ENCODE peak calls at places on chromosomes 12 and 14, in four cellular contexts. Y, P, M and S are unnamed samples. For H3K4me1, the result is how much of the 10 kb centered on the place peaks cover.

GRCh38 chr14:73463411-73463810 is 5.1 kb upstream of the NUMB start:
- DNase-seq in Y (peak), P (peak), M (peak), S (peak)

GRCh38 chr14:81401420-81402122 is 1.4 kb upstream of the STON2 start:
- DNase-seq in Y (no peak), P (no peak), M (no peak), S (no peak)

GRCh38 chr14:98721061-98721460 is 550.9 kb downstream of the BCL11B start:
- DNase-seq in Y (no peak), P (no peak), M (no peak), S (no peak)

GRCh38 chr12:19435831-19436497 is 3.3 kb upstream of the AEBP2 start:
- DNase-seq in Y (no peak), P (no peak), M (no peak), S (no peak)

GRCh38 chr12:108414021-108414420 is 74.9 kb upstream of the CMKLR1 start:
- DNase-seq in Y (no peak), P (no peak), M (no peak), S (no peak)

GRCh38 chr12:123089631-123090353 is 61.1 kb downstream of the PITPNM2 start:
- DNase-seq in Y (no peak), P (no peak), M (no peak), S (no peak)

GRCh38 chr12:49673446-49674317 is 33.5 kb downstream of the FMNL3 start:
- DNase-seq in Y (peak), P (peak), M (peak), S (peak)

GRCh38 chr14:100902792-100903191 is 730 bp downstream of the RTL1 start:
- DNase-seq in Y (no peak), P (no peak), M (no peak), S (no peak)

GRCh38 chr14:51862171-51862838 is 1.9 kb downstream of the GNG2 start:
- DNase-seq in Y (no peak), P (no peak), M (no peak), S (no peak)

GRCh38 chr12:127761880-127762279 is 505.1 kb upstream of the TMEM132C start:
- DNase-seq in Y (peak), P (no peak), M (no peak), S (no peak)

GRCh38 chr14:84071061-84071460 is 1458.9 kb upstream of the FLRT2 start:
- DNase-seq in Y (no peak), P (no peak), M (no peak), S (no peak)

GRCh38 chr14:99635116-99635515 is 9.8 kb upstream of the HHIPL1 start:
- DNase-seq in Y (no peak), P (no peak), M (no peak), S (no peak)

GRCh38 chr14:72962829-72963312 is 36.6 kb downstream of the DCAF4 start:
- DNase-seq in Y (no peak), P (no peak), M (no peak), S (no peak)

GRCh38 chr12:11228268-11228879 is 41.1 kb downstream of the PRB3 start:
- DNase-seq in Y (no peak), P (no peak), M (no peak), S (no peak)

GRCh38 chr12:132538336-132539015 is 48.5 kb downstream of the FBRSL1 start:
- DNase-seq in Y (no peak), P (no peak), M (no peak), S (no peak)

GRCh38 chr12:130137141-130138018 is 24.9 kb upstream of the FZD10 start:
- DNase-seq in Y (no peak), P (no peak), M (no peak), S (no peak)

GRCh38 chr12:24109381-24110039 is 160.0 kb upstream of the SOX5 start:
- DNase-seq in Y (no peak), P (no peak), M (no peak), S (no peak)

GRCh38 chr14:87799400-87799799 is 193.6 kb downstream of the GALC start:
- DNase-seq in Y (no peak), P (no peak), M (no peak), S (no peak)

GRCh38 chr14:73209943-73210342 is 27.4 kb upstream of the PAPLN start:
- DNase-seq in Y (no peak), P (no peak), M (no peak), S (no peak)

GRCh38 chr12:97404093-97404492 is 58.5 kb upstream of the RMST start:
- DNase-seq in Y (no peak), P (no peak), M (no peak), S (no peak)

GRCh38 chr14:101109347-101109638 is 205.8 kb upstream of the RTL1 start:
- DNase-seq in Y (no peak), P (peak), M (no peak), S (no peak)

GRCh38 chr12:2759733-2760132 is 35.0 kb upstream of the FKBP4 start:
- DNase-seq in Y (no peak), P (no peak), M (no peak), S (no peak)

GRCh38 chr12:119594772-119595445 is 1.3 kb downstream of the TMEM233 start:
- DNase-seq in Y (no peak), P (no peak), M (peak), S (peak)

GRCh38 chr14:95467657-95468056 is 48.8 kb downstream of the SYNE3 start:
- DNase-seq in Y (no peak), P (no peak), M (no peak), S (no peak)

GRCh38 chr14:95465936-95466335 is 50.5 kb downstream of the SYNE3 start:
- DNase-seq in Y (no peak), P (no peak), M (no peak), S (no peak)

GRCh38 chr14:95468416-95469133 is 47.9 kb downstream of the SYNE3 start:
- DNase-seq in Y (no peak), P (no peak), M (no peak), S (no peak)

GRCh38 chr14:95466506-95466905 is 49.9 kb downstream of the SYNE3 start:
- DNase-seq in Y (no peak), P (no peak), M (no peak), S (no peak)

DNA sequence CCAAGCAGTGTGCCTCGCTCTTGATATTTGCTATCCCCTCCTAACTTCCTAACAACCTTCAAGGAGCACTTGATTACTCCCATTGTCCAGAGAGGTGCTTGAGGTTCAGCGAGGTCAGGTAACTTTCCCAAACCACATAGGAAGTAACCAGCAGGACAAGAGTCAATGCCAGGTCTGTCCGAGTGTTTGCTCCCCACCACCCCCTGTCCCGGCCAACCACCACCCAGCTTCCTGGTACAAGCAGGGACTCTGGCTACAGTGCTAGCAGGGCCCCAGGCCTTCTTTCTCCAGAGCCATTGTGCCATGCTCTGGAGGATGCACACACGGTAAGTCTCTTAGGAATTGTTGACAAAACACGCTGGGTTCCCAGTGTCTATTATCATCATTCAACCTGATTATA is 49.2 kb downstream of the SYNE3 start:
- DNase-seq in Y (peak), P (no peak), M (no peak), S (no peak)
- H3K27ac ChIP-seq in Y (no peak), P (no peak), M (peak), S (no peak)

DNA sequence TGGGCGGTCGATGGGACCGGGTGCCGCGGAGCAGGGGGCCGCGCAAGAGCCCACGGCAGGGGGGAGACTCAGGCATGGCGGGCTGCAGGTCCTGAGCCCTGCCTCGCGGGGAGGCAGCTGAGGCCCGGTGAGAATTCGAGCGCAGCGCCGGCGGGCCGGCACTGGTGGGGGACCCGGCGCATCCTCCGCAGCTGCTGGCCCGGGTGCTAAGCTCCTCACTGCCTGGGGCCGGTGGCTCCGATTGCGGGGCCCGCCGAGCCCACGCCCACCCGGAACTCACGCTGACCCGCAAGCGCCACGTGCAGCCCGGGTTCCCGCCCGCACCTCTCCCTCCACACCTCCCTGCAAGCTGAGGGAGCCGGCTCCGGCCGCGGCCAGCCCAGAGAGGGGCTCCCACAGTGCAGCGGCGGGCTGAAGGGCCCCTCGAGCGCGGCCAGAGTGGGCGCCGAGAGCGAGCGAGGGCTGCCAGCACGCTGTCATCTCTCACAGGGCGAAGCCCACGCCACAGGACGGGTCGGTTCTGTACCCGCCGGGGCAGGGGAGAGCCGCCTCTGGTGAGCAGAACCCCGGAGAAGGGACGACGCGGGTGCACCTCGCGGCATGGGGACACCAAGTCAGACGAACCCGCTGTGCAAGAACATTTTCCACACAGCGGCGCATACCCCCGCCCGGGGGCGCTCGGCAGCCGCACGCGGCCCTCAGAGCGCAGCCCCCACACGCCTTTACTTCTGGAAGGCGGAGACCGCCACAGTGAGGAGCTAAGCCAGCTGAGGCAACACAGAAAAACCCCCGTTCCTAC is 1.2 kb upstream of the SIVA1 start:
- DNase-seq in Y (no peak), P (no peak), M (no peak), S (no peak)
- H3K4me1 ChIP-seq in Y (under half), P (half or more), M (under half), S (under half)

DNA sequence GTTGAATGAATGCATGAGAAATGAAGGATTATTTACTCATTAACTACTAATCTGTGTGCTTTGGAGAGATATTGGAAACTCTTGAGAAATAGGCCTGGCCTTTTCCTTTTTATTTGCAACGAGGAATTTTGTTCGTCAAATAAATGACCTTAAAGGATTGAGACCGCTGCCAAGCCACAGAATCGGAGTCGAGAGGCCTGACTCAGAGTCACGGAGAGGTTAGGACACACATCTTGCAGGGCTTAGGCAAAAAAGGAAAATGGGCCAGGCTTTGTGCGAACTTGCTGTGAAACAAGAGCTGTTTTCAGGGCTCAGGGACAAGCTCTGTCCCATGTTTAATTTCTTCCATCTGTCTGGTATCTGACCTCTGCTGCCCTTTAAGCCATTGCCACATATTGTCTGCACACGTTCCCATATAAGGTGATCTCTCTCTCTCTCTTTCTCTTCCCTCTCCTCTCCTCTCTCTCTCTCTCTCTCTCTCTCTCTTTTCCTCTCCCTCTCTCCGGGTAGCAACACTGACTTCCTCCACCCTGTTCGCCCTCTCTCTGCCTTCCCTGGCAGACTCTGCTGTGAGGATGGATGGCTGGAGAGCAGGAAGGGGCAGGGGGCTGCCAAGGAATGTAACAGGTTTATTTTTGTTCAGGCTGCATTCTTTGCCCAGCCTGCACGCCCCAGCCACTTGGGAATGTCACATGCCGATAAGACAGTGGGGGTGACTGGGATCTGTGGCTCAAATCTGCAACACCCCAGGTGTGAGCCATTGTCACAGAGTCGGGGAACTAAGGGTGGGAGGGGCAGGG is 14.9 kb upstream of the IFT81 start:
- DNase-seq in Y (peak), P (peak), M (peak), S (peak)
- H3K27ac ChIP-seq in Y (peak), P (peak), M (peak), S (peak)

GRCh38 chr12:8037046-8037663 is 4.6 kb downstream of the FOXJ2 start:
- DNase-seq in Y (no peak), P (no peak), M (no peak), S (no peak)
- H3K4me1 ChIP-seq in Y (half or more), P (half or more), M (half or more), S (under half)

DNA sequence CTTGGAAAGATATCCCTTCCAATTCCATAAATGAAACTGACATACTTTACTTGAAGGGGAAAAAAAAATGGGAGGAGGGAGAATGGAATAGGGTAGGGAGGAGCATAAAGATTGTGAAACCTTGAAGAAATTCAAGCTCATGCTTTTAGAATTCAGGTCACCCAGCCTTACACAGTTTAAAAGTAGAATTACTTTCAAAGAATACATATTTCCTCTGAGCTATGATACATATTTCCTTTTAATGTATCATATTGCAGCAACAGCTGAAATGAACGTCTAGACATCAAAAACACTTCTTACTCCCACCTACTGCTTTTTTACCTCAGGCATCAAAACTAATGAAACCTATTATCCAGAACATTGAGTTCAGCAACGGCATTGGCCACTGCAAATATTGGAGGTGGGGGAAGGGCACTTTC is 156.0 kb downstream of the MED13L start:
- DNase-seq in Y (no peak), P (no peak), M (no peak), S (no peak)
- H3K27ac ChIP-seq in Y (no peak), P (no peak), M (no peak), S (peak)

GRCh38 chr14:24162083-24162482 is 1.0 kb downstream of the IRF9 start:
- DNase-seq in Y (peak), P (no peak), M (no peak), S (peak)
- H3K4me1 ChIP-seq in Y (under half), P (under half), M (under half), S (half or more)